ENCODE peak calls at places on chromosomes 16 and 17, in six cellular contexts. Z, X, I, P, D and S are unnamed samples.

GRCh38 chr16:78212674-78213073 is 113.2 kb downstream of the WWOX start:
- DNase-seq in Z (no peak), X (no peak), I (no peak), P (no peak), D (no peak), S (no peak)

GRCh38 chr17:21105081-21105480 is 21.7 kb upstream of the DHRS7B start:
- DNase-seq in Z (no peak), X (no peak), I (no peak), P (no peak), D (no peak), S (no peak)

GRCh38 chr16:73062640-73063283 is 14.8 kb upstream of the ZFHX3 start:
- DNase-seq in Z (no peak), X (no peak), I (no peak), P (no peak), D (no peak), S (no peak)

GRCh38 chr17:72553051-72553755 is 432.4 kb downstream of the SOX9 start:
- DNase-seq in Z (no peak), X (no peak), I (no peak), P (no peak), D (no peak), S (no peak)

GRCh38 chr17:5135726-5136579 is 20.1 kb downstream of the USP6 start:
- DNase-seq in Z (no peak), X (no peak), I (no peak), P (no peak), D (no peak), S (no peak)

GRCh38 chr17:20092292-20092867 is 83.2 kb downstream of the SPECC1 start:
- DNase-seq in Z (no peak), X (no peak), I (no peak), P (no peak), D (no peak), S (no peak)

GRCh38 chr17:13557077-13557476 is 44.7 kb downstream of the HS3ST3A1 start:
- DNase-seq in Z (no peak), X (peak; percentile 85), I (no peak), P (peak; percentile 22), D (no peak), S (peak; percentile 33)

GRCh38 chr17:67212231-67212630 is 32.8 kb downstream of the HELZ start:
- DNase-seq in Z (no peak), X (peak; percentile 52), I (no peak), P (no peak), D (no peak), S (peak; percentile 67)

GRCh38 chr16:57260294-57260929 is 15.4 kb downstream of the ARL2BP start:
- DNase-seq in Z (no peak), X (peak; percentile 82), I (no peak), P (peak; percentile 84), D (no peak), S (peak; percentile 48)

GRCh38 chr17:17071531-17072360 is 29.5 kb downstream of the MPRIP start:
- DNase-seq in Z (no peak), X (no peak), I (no peak), P (no peak), D (no peak), S (no peak)

GRCh38 chr17:39027037-39027436 is 59.8 kb upstream of the FBXO47 start:
- DNase-seq in Z (peak; percentile 36), X (no peak), I (no peak), P (no peak), D (peak; percentile 73), S (peak; percentile 52)
- H3K4me3 ChIP-seq in Z (peak overlapping the region; percentile 39), X (peak overlapping the region; percentile 23), I (peak overlapping the region; percentile 38), P (peak overlapping the region; percentile 21), D (peak overlapping the region; percentile 58), S (peak overlapping the region; percentile 25)

GRCh38 chr17:68222586-68222985 is 25.3 kb upstream of the AMZ2 start:
- DNase-seq in Z (no peak), X (no peak), I (no peak), P (no peak), D (no peak), S (no peak)
- TF ChIP-seq CTCF in Z (no peak), X (no peak), I (no peak), P (no peak), D (no peak), S (no peak)

DNA sequence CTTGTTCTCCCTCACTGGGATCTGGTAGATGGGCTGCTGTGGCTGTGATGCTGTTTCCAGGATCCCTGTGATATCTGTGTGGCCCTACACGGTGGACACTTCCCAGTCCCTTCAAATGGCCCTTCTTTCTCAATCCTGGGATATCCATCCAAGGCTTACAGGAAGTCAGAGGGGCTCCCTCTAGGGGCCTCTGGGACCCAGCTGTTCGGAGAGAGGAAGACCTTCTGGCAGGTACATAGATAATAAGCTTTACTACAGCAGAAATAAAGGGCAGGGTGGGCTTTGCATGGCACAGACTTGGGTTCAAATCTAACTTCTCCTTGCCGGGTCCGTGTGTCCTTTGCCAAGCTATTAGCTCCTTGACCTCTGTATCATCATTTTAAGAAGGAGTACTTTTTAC is 119.5 kb upstream of the CDH13 start:
- DNase-seq in Z (no peak), X (no peak), I (no peak), P (no peak), D (no peak), S (no peak)
- H3K4me3 ChIP-seq in Z (no peak overlapping the region), X (no peak overlapping the region), I (no peak overlapping the region), P (no peak overlapping the region), D (no peak overlapping the region), S (no peak overlapping the region)

GRCh38 chr16:58507195-58507962 is 7.4 kb downstream of the NDRG4 start:
- DNase-seq in Z (no peak), X (no peak), I (no peak), P (no peak), D (no peak), S (no peak)
- TF ChIP-seq CTCF in Z (no peak), X (no peak), I (no peak), P (no peak), D (no peak), S (no peak)

DNA sequence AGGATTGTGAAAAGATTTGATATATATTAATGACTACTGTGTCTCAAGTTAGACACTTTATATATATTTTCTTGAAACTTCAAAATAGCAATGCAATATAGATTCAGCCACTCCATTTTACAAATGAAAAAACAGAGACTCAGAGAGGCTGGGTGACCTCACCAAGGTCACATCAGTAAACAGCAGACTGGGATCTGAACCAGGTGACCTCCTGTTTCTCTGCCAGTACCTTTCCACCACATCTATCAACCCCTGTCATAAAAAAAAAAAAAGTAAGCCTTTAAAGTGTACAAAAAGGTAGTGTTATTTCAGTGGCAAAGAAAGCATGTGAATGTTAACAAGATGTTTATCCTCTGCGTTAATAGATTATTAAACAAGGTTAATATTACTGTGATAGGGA is 466.5 kb upstream of the DYNLRB2 start:
- DNase-seq in Z (no peak), X (no peak), I (no peak), P (no peak), D (no peak), S (no peak)
- H3K4me3 ChIP-seq in Z (no peak overlapping the region), X (no peak overlapping the region), I (no peak overlapping the region), P (no peak overlapping the region), D (no peak overlapping the region), S (no peak overlapping the region)

GRCh38 chr16:66470556-66470955 is 43.5 kb downstream of the BEAN1 start:
- DNase-seq in Z (no peak), X (no peak), I (no peak), P (no peak), D (no peak), S (no peak)

GRCh38 chr16:66471264-66471663 is 44.2 kb downstream of the BEAN1 start:
- DNase-seq in Z (no peak), X (no peak), I (no peak), P (no peak), D (no peak), S (no peak)

GRCh38 chr16:66472961-66473610 is 46.0 kb downstream of the BEAN1 start:
- DNase-seq in Z (no peak), X (no peak), I (no peak), P (no peak), D (no peak), S (no peak)

GRCh38 chr16:66469932-66470546 is 42.9 kb downstream of the BEAN1 start:
- DNase-seq in Z (no peak), X (no peak), I (no peak), P (no peak), D (no peak), S (no peak)

DNA sequence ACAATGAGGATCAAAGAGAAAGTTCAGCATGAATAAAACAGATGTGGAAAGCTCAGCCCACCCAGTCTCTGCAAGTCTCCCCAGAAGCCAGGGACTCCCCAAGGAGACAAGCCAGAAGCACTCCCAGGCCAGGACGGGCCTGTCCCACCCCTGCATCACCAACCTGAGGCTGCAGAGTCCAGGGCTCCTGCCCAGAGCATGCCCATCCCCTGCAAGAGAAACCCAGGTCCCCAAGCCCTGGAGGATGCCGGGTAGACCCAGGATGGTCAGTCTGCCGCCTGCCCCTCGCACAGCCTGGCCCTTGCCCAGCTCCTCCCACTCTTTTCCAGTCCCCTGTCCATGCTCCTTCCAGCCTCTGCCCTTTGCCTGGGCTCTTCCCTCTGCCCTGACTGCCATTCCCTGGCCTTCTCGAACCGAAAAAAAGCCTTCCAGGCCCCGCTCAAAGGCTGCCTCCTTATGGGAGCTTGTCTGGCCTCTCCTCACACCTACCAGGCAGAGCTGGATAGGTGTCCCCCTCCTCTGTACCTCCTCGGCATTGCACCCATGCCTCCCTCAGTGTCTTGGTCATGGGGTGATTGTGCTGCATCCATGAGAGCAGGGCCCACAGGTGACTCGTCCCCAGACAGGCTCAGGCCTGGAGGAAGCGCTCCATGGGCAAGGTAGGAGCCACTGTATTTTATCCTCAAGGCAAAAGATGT is 44.8 kb downstream of the BEAN1 start:
- DNase-seq in Z (no peak), X (no peak), I (no peak), P (no peak), D (no peak), S (no peak)
- TF ChIP-seq CTCF in Z (no peak), X (no peak), I (no peak), P (no peak), D (no peak), S (no peak)

DNA sequence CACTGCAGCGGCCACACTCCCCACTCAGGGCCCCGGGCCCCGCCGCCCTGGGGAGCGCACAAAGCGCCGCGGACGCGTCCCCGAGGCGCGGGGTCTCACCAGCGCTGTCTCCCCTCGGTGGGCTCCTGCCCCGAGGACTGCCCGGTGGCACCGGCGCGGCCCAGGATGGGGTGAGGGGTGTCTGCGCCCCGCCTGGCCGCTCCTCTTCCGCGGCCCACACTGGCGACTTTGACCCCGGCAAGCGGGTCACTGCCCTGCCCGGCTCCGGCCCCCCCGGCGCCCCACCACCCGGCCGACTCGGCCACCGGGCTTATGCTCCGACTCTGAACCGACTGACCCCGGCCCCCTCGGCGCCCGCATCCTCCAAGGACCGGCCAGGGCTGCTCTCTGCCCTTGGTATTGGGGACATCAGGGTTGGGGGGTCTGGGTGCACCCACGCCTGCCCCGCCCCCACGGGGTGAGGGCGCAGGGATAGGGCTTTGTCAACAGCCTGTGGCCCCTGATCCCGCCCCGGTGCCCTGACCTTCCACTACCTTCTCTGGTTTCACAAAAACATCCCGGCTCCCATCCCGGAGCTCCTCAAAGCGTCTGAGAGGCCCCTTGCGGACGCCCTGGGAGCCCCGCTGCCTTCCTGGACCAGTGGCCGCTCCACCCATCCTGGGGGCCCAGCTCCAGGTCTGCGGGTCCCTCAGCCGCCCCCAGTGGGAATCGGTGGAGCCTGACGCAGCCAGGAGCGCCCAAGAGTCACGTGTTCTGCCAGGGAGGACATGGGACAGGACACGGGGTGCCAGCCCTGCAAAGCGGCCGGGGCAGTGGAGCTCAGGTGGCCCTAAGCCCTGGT is 829 bp downstream of the GCGR start:
- DNase-seq in Z (no peak), X (no peak), I (no peak), P (no peak), D (no peak), S (no peak)
- H3K4me3 ChIP-seq in Z (peak overlapping the region; percentile 27), X (no peak overlapping the region), I (no peak overlapping the region), P (no peak overlapping the region), D (no peak overlapping the region), S (no peak overlapping the region)